ENCODE peak calls at places on chromosomes 3 and 15, in ten cellular contexts. H is Calu3; E is HS-27A; Q is iris pigment epithelial cell; L is fibroblast of villous mesenchyme; G is fibroblast of the aortic adventitia; X is stimulated activated naive CD8-positive, alpha-beta T cell treated with anti-CD3 and anti-CD28 coated beads, Interleukin-15, Interleukin-2, amounts not matched to agents 100 U/mL and 50 U/mL, for 24 hours; Z is neural progenitor cell; O is activated T-cell treated with anti-CD3 and anti-CD28 coated beads for 4 hours; Y is stimulated activated CD8-positive, alpha-beta memory T cell treated with anti-CD3 and anti-CD28 coated beads, Interleukin-15, amount 100 ng/mL, for 24 hours. R is an unnamed sample.

GRCh38 chr3:52345521-52346110 is 29.5 kb downstream of the DNAH1 start:
- DNase-seq in Q (no peak), H (no peak), L (no peak), E (no peak), O (no peak), Y (no peak), Z (no peak), G (peak), X (no peak), R (no peak)

GRCh38 chr3:42438193-42438592 is 27.8 kb upstream of the LYZL4 start:
- DNase-seq in Z (no peak), E (no peak), G (no peak), L (no peak), Y (no peak), H (no peak), X (no peak), O (no peak), Q (no peak), R (no peak)

GRCh38 chr3:76698136-76698535 is 341.8 kb upstream of the ROBO2 start:
- DNase-seq in Z (no peak), Y (no peak), E (no peak), Q (no peak), O (no peak), L (no peak), G (no peak), X (no peak), H (no peak), R (no peak)

GRCh38 chr3:76500746-76501275 is 539.1 kb upstream of the ROBO2 start:
- DNase-seq in L (no peak), X (no peak), Z (no peak), G (no peak), H (no peak), O (no peak), Q (peak), E (peak), Y (no peak), R (no peak)

GRCh38 chr15:82930466-82930865 is 22.1 kb downstream of the HOMER2 start:
- DNase-seq in L (no peak), E (no peak), H (no peak), X (no peak), Y (no peak), Z (no peak), O (no peak), G (no peak), Q (no peak), R (no peak)

GRCh38 chr3:122907471-122907870 is 112.6 kb downstream of the SLC49A4 start:
- DNase-seq in Z (no peak), X (no peak), O (no peak), Y (no peak), G (no peak), H (no peak), L (no peak), Q (no peak), E (no peak), R (no peak)

GRCh38 chr3:23739536-23739935 is 66.2 kb upstream of the UBE2E1 start:
- DNase-seq in Z (no peak), Y (no peak), G (peak), Q (peak), E (no peak), L (peak), H (no peak), O (no peak), X (no peak), R (no peak)

GRCh38 chr15:39774688-39775267 is 7.9 kb downstream of the FSIP1 start:
- DNase-seq in H (no peak), X (peak), O (no peak), Y (no peak), G (no peak), E (no peak), Z (no peak), L (no peak), Q (no peak), R (peak)

GRCh38 chr15:64224508-64224907 is 61.7 kb upstream of the PPIB start:
- DNase-seq in O (no peak), E (no peak), X (no peak), Z (no peak), G (peak), H (no peak), Y (no peak), Q (peak), L (peak), R (no peak)

GRCh38 chr15:38612159-38612863 is 47.7 kb upstream of the RASGRP1 start:
- DNase-seq in Z (no peak), O (peak), E (no peak), Q (no peak), H (no peak), X (peak), L (no peak), Y (no peak), G (no peak), R (peak)

GRCh38 chr3:13525827-13526625 is 22.9 kb upstream of the FBLN2 start:
- DNase-seq in O (no peak), Z (peak), Q (peak), L (peak), E (no peak), G (peak), X (no peak), H (no peak), Y (no peak), R (no peak)

GRCh38 chr3:156483426-156483825 is 71.5 kb downstream of the SSR3 start:
- DNase-seq in X (no peak), O (no peak), L (peak), Y (no peak), Q (peak), H (no peak), G (peak), Z (no peak), E (no peak), R (peak)

GRCh38 chr15:23055316-23055715 is 15.9 kb upstream of the TUBGCP5 start:
- DNase-seq in Q (no peak), H (no peak), G (no peak), Z (no peak), X (no peak), L (no peak), O (no peak), E (no peak), Y (no peak), R (no peak)

GRCh38 chr3:55818485-55818884 is 331.4 kb upstream of the WNT5A start:
- DNase-seq in O (no peak), Q (peak), Z (peak), E (no peak), G (peak), X (no peak), H (no peak), Y (no peak), L (no peak), R (no peak)

GRCh38 chr3:105899528-105899927 is 30.7 kb upstream of the CBLB start:
- DNase-seq in Q (peak), E (no peak), O (no peak), L (peak), Z (no peak), H (no peak), X (no peak), G (peak), Y (no peak), R (no peak)

GRCh38 chr3:152328841-152329240 is 60.1 kb downstream of the MBNL1 start:
- DNase-seq in G (peak), Q (peak), H (peak), O (no peak), Z (no peak), Y (no peak), X (no peak), L (peak), E (peak), R (no peak)

GRCh38 chr15:62122249-62122648 is 42.8 kb downstream of the C2CD4B start:
- DNase-seq in O (no peak), H (no peak), L (peak), G (no peak), Q (no peak), Y (no peak), Z (no peak), X (no peak), E (no peak), R (no peak)

GRCh38 chr3:185552358-185552877 is at the start of gene LIPH:
- DNase-seq in X (peak), Z (no peak), H (peak), E (no peak), Q (peak), L (peak), G (peak), Y (no peak), O (no peak), R (no peak)

GRCh38 chr15:67196672-67197363 is 57.6 kb downstream of the AAGAB start:
- DNase-seq in Z (no peak), G (peak), H (no peak), Y (no peak), E (peak), L (peak), X (no peak), O (no peak), Q (peak), R (no peak)

GRCh38 chr3:85567074-85567676 is 608.4 kb downstream of the CADM2 start:
- DNase-seq in G (no peak), Y (no peak), O (no peak), X (peak), L (no peak), E (no peak), Z (peak), H (peak), Q (peak), R (no peak)

GRCh38 chr3:72889310-72890165 is 1.7 kb downstream of the GXYLT2 start:
- DNase-seq in X (no peak), O (no peak), E (no peak), Y (no peak), L (no peak), Z (no peak), Q (no peak), H (no peak), G (peak), R (no peak)

GRCh38 chr15:63226966-63227401 is 37.6 kb downstream of the RAB8B start:
- DNase-seq in G (no peak), Q (no peak), E (no peak), X (no peak), H (no peak), Y (no peak), L (peak), Z (no peak), O (no peak), R (no peak)

GRCh38 chr3:162332344-162332743 is 835.7 kb downstream of the OTOL1 start:
- DNase-seq in E (no peak), H (no peak), Y (no peak), Z (no peak), X (no peak), G (no peak), O (no peak), Q (no peak), L (no peak), R (no peak)

GRCh38 chr3:17865626-17866025 is 123.2 kb upstream of the TBC1D5 start:
- DNase-seq in L (no peak), G (no peak), Y (no peak), Z (no peak), Q (no peak), H (no peak), E (no peak), O (no peak), X (no peak), R (no peak)

GRCh38 chr3:182673336-182673735 is 120.0 kb upstream of the ATP11B start:
- DNase-seq in G (no peak), E (no peak), X (no peak), Q (no peak), Z (no peak), H (no peak), Y (no peak), O (no peak), L (no peak), R (no peak)

GRCh38 chr15:101435761-101436160 is 53.7 kb downstream of the PCSK6 start:
- DNase-seq in O (no peak), E (no peak), Y (no peak), Z (no peak), X (no peak), G (no peak), H (no peak), L (no peak), Q (no peak), R (no peak)

GRCh38 chr3:64909011-64909410 is 221.2 kb upstream of the ADAMTS9 start:
- DNase-seq in L (no peak), H (no peak), Y (no peak), G (no peak), O (no peak), Q (no peak), E (no peak), Z (no peak), X (no peak), R (no peak)

GRCh38 chr15:48064435-48064834 is 56.4 kb upstream of the SLC24A5 start:
- DNase-seq in Y (no peak), G (no peak), O (no peak), H (no peak), Z (no peak), L (peak), X (no peak), E (no peak), Q (peak), R (no peak)

GRCh38 chr3:24060055-24060454 is 115.0 kb downstream of the NR1D2 start:
- DNase-seq in H (no peak), X (no peak), Q (peak), Y (no peak), E (no peak), O (no peak), Z (peak), L (peak), G (peak), R (no peak)

GRCh38 chr15:58545307-58546065 is 113.7 kb downstream of the LIPC start:
- DNase-seq in L (no peak), Z (no peak), Y (no peak), Q (peak), G (no peak), H (no peak), O (peak), E (no peak), X (peak), R (peak)

GRCh38 chr3:19934098-19934566 is at the start of gene EFHB:
- DNase-seq in H (peak), Y (no peak), O (no peak), X (peak), E (no peak), G (no peak), Z (peak), L (peak), Q (peak), R (no peak)

GRCh38 chr3:178308696-178309278 is 227.4 kb upstream of the KCNMB2 start:
- DNase-seq in O (no peak), G (no peak), H (no peak), X (no peak), Z (no peak), Y (no peak), E (no peak), L (peak), Q (peak), R (no peak)

GRCh38 chr3:8663177-8664061 is 18.8 kb upstream of the SSUH2 start:
- DNase-seq in Y (no peak), O (peak), L (peak), X (peak), G (peak), H (peak), Q (peak), Z (peak), E (peak), R (peak)

GRCh38 chr3:106610362-106610997 is 741.7 kb upstream of the CBLB start:
- DNase-seq in E (no peak), X (no peak), O (no peak), Q (peak), H (no peak), Z (no peak), G (peak), Y (no peak), L (peak), R (no peak)

R was measured in activated naive CD4-positive, alpha-beta T cell treated with Interleukin-2 at 50 U/mL for 16 hours.